ENCODE peak calls at places on chromosomes 4 and X, in ten cellular contexts. U, S, T, W, Y, N, H, B, C and L are unnamed samples.

GRCh38 chr4:125313497-125313896 is 1.3 kb upstream of the FAT4 start:
- DNase-seq in U (no peak), S (no peak), T (no peak), W (peak), Y (no peak), N (no peak), H (peak), B (peak), C (peak), L (no peak)

GRCh38 chrX:139892512-139892911 is 40.3 kb downstream of the ATP11C start:
- DNase-seq in U (no peak), S (no peak), T (no peak), W (no peak), Y (no peak), N (no peak), H (no peak), B (no peak), C (no peak), L (no peak)

GRCh38 chrX:103170216-103170615 is 44.7 kb upstream of the BEX4 start:
- DNase-seq in U (no peak), S (no peak), T (peak), W (no peak), Y (no peak), N (no peak), H (no peak), B (no peak), C (no peak), L (no peak)

GRCh38 chr4:48315728-48316630 is 25.4 kb upstream of the SLAIN2 start:
- DNase-seq in U (peak), S (no peak), T (no peak), W (peak), Y (no peak), N (no peak), H (peak), B (peak), C (no peak), L (no peak)

GRCh38 chr4:63563288-63564014 is 845.8 kb downstream of the TECRL start:
- DNase-seq in U (no peak), S (no peak), T (no peak), W (no peak), Y (no peak), N (no peak), H (no peak), B (peak), C (no peak), L (no peak)

GRCh38 chrX:140563893-140564292 is 59.0 kb upstream of the SOX3 start:
- DNase-seq in U (no peak), S (no peak), T (no peak), W (no peak), Y (no peak), N (no peak), H (no peak), B (no peak), C (no peak), L (no peak)

GRCh38 chr4:189035091-189035490 is 895.9 kb downstream of the TRIML1 start:
- DNase-seq in U (no peak), S (no peak), T (no peak), W (no peak), Y (no peak), N (no peak), H (no peak), B (no peak), C (no peak), L (no peak)

GRCh38 chrX:12411831-12412230 is 273.6 kb downstream of the FRMPD4 start:
- DNase-seq in U (no peak), S (no peak), T (no peak), W (no peak), Y (no peak), N (no peak), H (no peak), B (no peak), C (no peak), L (no peak)

GRCh38 chr4:154720123-154720522 is 23.7 kb upstream of the LRAT start:
- DNase-seq in U (no peak), S (no peak), T (no peak), W (no peak), Y (no peak), N (no peak), H (no peak), B (no peak), C (no peak), L (no peak)

GRCh38 chr4:86934147-86934771 is 552 bp upstream of the AFF1 start:
- DNase-seq in U (peak), S (no peak), T (no peak), W (peak), Y (no peak), N (no peak), H (peak), B (no peak), C (no peak), L (no peak)

GRCh38 chr4:25060586-25061340 is 30.0 kb upstream of the LGI2 start:
- DNase-seq in U (no peak), S (no peak), T (no peak), W (no peak), Y (no peak), N (no peak), H (no peak), B (no peak), C (no peak), L (no peak)

GRCh38 chr4:88533937-88534750 is 10.6 kb upstream of the PYURF start:
- DNase-seq in U (no peak), S (no peak), T (no peak), W (no peak), Y (no peak), N (no peak), H (no peak), B (no peak), C (no peak), L (no peak)

GRCh38 chrX:13952581-13952980 is 77.1 kb downstream of the GEMIN8 start:
- DNase-seq in U (no peak), S (no peak), T (no peak), W (no peak), Y (no peak), N (no peak), H (no peak), B (no peak), C (no peak), L (no peak)

GRCh38 chr4:76874176-76874575 is 23.8 kb downstream of the SOWAHB start:
- DNase-seq in U (no peak), S (no peak), T (no peak), W (no peak), Y (no peak), N (no peak), H (no peak), B (no peak), C (no peak), L (no peak)

GRCh38 chr4:61199869-61200194 is 294 bp upstream of the ADGRL3 start:
- DNase-seq in U (no peak), S (no peak), T (no peak), W (no peak), Y (no peak), N (no peak), H (no peak), B (no peak), C (no peak), L (no peak)

GRCh38 chr4:89434364-89434988 is 126.9 kb upstream of the GPRIN3 start:
- DNase-seq in U (no peak), S (no peak), T (no peak), W (no peak), Y (no peak), N (no peak), H (no peak), B (peak), C (no peak), L (no peak)

GRCh38 chr4:41281038-41281634 is 24.4 kb downstream of the UCHL1 start:
- DNase-seq in U (no peak), S (no peak), T (peak), W (peak), Y (no peak), N (peak), H (peak), B (peak), C (peak), L (no peak)

GRCh38 chrX:46754450-46755075 is 4.4 kb downstream of the SLC9A7 start:
- DNase-seq in U (no peak), S (no peak), T (no peak), W (no peak), Y (no peak), N (no peak), H (peak), B (no peak), C (no peak), L (no peak)

GRCh38 chrX:69027181-69028005 is 137.9 kb downstream of the PJA1 start:
- DNase-seq in U (peak), S (no peak), T (no peak), W (no peak), Y (no peak), N (no peak), H (no peak), B (peak), C (no peak), L (no peak)

GRCh38 chr4:54272051-54272450 is 43.0 kb downstream of the PDGFRA start:
- DNase-seq in U (no peak), S (no peak), T (no peak), W (no peak), Y (no peak), N (no peak), H (no peak), B (no peak), C (no peak), L (no peak)

GRCh38 chrX:16222123-16222522 is 54.8 kb downstream of the MAGEB17 start:
- DNase-seq in U (no peak), S (no peak), T (no peak), W (no peak), Y (no peak), N (no peak), H (no peak), B (no peak), C (no peak), L (no peak)

GRCh38 chr4:8913858-8914460 is 42.3 kb upstream of the HMX1 start:
- DNase-seq in U (peak), S (no peak), T (no peak), W (no peak), Y (no peak), N (no peak), H (no peak), B (no peak), C (no peak), L (no peak)

GRCh38 chrX:2701600-2701999 is 10.5 kb downstream of the CD99 start:
- DNase-seq in U (no peak), S (no peak), T (no peak), W (no peak), Y (no peak), N (peak), H (no peak), B (no peak), C (no peak), L (no peak)

GRCh38 chrX:55524487-55524886 is 34.8 kb upstream of the USP51 start:
- DNase-seq in U (no peak), S (no peak), T (no peak), W (no peak), Y (no peak), N (no peak), H (no peak), B (peak), C (no peak), L (no peak)

GRCh38 chr4:71009091-71009490 is 15.6 kb downstream of the DCK start:
- DNase-seq in U (no peak), S (no peak), T (no peak), W (no peak), Y (no peak), N (no peak), H (no peak), B (no peak), C (no peak), L (no peak)

GRCh38 chr4:188372051-188372450 is 232.8 kb downstream of the TRIML1 start:
- DNase-seq in U (no peak), S (no peak), T (no peak), W (no peak), Y (no peak), N (no peak), H (no peak), B (no peak), C (no peak), L (no peak)

DNA sequence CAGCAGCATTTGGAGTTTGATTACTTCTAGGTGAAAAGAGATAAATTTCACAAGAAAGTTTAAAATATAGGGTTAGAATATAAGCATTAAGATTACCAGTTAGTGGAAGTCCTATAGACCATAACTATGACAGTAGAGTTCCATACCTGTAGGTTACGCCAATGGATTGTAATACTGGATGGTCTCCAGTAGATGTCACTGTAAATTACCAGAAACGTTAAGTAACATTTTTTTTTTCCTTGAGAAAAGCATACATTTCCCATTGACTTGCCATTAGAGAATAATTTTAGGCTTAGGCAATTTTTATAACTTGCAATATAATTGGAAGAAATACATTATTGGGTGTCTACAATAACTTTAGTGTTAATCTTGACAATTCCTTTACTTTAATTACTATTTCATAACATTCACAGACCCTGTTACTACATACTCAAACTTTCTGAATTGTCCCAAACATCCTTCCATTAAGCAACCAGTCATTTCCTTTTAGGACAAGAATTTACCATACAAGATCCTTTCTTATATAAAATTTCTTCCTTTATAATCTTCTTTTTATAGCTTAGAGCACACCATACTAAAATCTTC is 304.1 kb upstream of the TECRL start:
- DNase-seq in U (no peak), S (no peak), T (no peak), W (no peak), Y (no peak), N (no peak), H (no peak), B (peak), C (no peak), L (no peak)
- TF ChIP-seq POLR2A in U (no peak), S (no peak), T (no peak), W (no peak), Y (no peak), N (no peak), H (no peak), B (no peak), C (no peak), L (no peak)

DNA sequence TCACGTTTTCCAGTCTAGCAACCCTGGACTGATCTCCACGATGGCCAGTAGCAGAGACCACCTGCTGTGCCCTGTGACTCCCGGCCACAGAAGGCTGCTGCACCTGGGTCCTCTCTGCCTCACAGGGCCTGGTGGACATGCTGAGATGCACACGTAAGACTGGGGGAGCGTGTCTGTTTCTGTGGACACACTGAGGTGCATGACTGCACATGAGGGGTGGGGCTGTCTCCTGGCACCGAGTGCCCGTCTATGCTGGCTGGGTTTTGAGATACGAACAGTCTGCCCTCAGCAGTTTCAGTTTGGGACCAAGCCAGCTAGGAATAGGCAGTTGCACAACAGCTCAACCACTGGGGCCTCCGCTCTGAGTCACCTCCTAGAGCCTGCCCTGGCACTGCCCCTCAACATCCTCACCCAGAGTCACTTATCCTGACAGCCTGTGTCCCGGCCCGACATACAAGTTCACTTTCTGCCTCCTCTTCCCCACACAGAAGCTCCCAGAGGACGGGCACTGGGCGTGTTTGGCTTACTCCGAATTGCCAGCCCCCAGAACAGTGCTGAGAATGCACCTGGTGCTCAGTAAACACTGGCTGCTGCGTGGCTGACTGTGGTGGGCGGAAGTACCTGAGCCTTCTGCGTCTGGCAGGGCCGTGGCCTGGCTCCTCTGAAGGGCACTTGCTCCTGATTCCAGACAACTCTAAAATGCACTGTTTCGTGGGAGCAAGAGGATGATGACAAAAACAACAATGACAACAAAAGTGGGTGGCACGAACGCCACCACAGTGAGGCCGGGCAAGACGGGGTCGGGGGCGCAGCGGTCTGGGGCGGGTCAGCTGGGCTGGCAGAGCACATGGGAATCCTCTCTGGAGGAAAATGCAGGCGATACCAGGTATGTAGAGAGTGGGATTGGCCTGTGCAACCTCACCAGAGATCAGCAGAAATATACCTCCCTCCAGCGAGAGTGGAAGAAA is 30.9 kb downstream of the RNF212 start:
- DNase-seq in U (peak), S (no peak), T (peak), W (peak), Y (no peak), N (no peak), H (peak), B (peak), C (peak), L (no peak)
- TF ChIP-seq POLR2A in U (no peak), S (no peak), T (no peak), W (no peak), Y (no peak), N (no peak), H (peak), B (no peak), C (no peak), L (no peak)

DNA sequence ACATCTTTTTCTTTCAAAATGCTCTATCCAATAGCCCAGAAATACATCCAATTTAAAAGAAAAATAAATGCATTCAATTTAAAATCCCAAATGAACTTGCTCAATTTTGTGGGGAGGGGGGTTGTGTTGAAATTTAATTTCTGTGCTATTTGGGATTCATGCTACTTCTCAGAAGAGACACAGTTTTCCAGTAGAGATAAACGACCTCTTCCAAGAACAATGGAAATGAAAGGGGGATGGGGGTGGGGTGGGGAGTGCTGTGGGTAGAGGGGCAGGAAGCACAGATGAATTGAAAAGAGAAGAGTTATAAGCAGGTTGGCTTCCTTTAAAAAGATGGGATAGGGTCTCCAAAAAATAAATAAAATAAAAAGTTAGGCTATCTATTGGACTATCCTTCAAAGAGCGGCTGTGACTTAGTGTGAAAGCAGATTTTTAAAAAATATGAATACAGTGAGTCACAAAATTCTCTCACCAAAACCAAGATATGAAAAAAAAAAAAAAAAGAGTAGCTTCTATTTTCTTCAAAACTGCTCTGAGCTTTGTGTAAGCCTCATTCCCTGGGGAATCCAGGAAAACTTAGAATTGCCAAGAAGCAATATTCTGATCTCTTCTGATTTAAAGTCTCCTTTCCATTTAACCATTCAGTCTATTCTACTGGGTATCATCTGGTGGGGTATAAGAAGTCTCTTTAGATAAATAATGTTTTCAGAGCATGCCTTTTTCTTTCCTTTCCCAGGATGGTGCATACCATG is 324.3 kb downstream of the PTTG2 start:
- DNase-seq in U (no peak), S (no peak), T (no peak), W (no peak), Y (no peak), N (no peak), H (no peak), B (no peak), C (no peak), L (no peak)
- TF ChIP-seq POLR2A in U (no peak), S (no peak), T (no peak), W (no peak), Y (no peak), N (no peak), H (no peak), B (no peak), C (no peak), L (no peak)

GRCh38 chr4:169251291-169252235 is 19.2 kb downstream of the SH3RF1 start:
- DNase-seq in U (no peak), S (no peak), T (no peak), W (no peak), Y (no peak), N (no peak), H (no peak), B (peak), C (no peak), L (no peak)
- TF ChIP-seq POLR2A in U (no peak), S (no peak), T (no peak), W (no peak), Y (no peak), N (no peak), H (no peak), B (no peak), C (no peak), L (no peak)

DNA sequence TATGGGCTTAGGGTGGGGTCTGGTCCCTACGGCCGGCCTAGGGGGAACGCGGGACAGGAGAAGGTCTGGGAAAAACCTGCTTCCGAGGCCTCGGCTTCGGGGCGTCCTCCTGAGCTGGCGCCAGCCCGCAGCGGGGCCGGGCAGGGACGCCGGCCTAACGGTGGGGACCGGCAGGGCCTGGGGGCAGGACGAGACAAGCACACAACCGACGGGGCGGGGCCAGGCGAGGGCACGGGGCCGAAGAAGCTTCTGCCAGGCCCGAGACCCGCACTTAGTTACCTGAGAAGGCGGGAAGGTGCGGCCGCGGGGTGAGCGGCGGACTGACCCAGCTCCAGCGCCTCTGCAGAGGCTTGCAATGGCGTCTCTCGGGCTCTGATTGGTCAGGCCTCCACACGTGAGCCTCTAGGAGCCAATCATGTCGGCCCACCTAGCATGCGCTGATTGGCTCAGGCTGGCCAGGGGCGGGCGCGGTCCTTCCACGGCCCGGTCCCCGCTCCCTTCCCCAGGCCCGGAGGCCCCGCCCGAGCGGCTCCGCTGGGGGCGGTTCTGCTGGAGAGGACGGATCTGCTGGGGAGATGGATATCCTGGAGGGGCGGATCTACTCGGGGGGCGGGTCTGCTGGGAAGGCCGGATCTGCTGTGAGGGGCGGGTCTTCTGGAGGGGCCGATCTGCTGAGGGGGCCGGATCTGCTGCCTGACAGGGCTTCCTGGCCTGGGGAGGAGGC is 44.3 kb downstream of the CPLX1 start:
- DNase-seq in U (peak), S (peak), T (peak), W (peak), Y (peak), N (peak), H (peak), B (peak), C (peak), L (peak)
- TF ChIP-seq POLR2A in U (no peak), S (peak), T (peak), W (peak), Y (peak), N (peak), H (peak), B (peak), C (peak), L (peak)